ENCODE peak calls at places on chromosomes 6 and 20, in seven cellular contexts. R is GM12878, K is HepG2, G is HCT116, N is K562, M is H1, O is SK-N-SH. J is an unnamed sample.

GRCh38 chr6:148769304-148769968 is 22.6 kb downstream of the UST start:
- DNase-seq in M (no peak), G (no peak), O (no peak), R (no peak), N (no peak), K (no peak), J (no peak)

GRCh38 chr6:167499161-167499660 is 174.3 kb downstream of the TTLL2 start:
- DNase-seq in G (no peak), R (no peak), N (no peak), M (no peak), O (no peak), K (peak), J (no peak)

GRCh38 chr6:6736753-6737654 is 148.5 kb downstream of the LY86 start:
- DNase-seq in R (no peak), O (peak), K (no peak), N (peak), G (no peak), M (peak), J (no peak)

GRCh38 chr6:142605922-142606321 is 304.1 kb downstream of the ADGRG6 start:
- DNase-seq in K (no peak), R (no peak), O (no peak), M (no peak), N (no peak), G (no peak), J (no peak)

GRCh38 chr20:49751397-49751735 is 37.7 kb upstream of the B4GALT5 start:
- DNase-seq in N (no peak), M (no peak), O (no peak), G (no peak), K (no peak), R (no peak), J (no peak)

GRCh38 chr6:121760640-121761213 is 325.3 kb downstream of the GJA1 start:
- DNase-seq in R (no peak), N (no peak), M (no peak), G (no peak), K (no peak), O (no peak), J (peak)

GRCh38 chr6:167146173-167146572 is 11.6 kb downstream of the GPR31 start:
- DNase-seq in R (no peak), G (no peak), O (no peak), K (no peak), M (no peak), N (no peak), J (no peak)

GRCh38 chr6:326896-327537 is 34.7 kb downstream of the DUSP22 start:
- DNase-seq in O (no peak), R (no peak), M (no peak), G (no peak), N (no peak), K (no peak), J (no peak)

GRCh38 chr20:11252447-11252846 is 578.6 kb upstream of the JAG1 start:
- DNase-seq in K (no peak), M (no peak), O (no peak), N (no peak), R (no peak), G (no peak), J (no peak)

GRCh38 chr6:2426561-2427340 is 181.3 kb upstream of the GMDS start:
- DNase-seq in G (no peak), R (no peak), N (no peak), K (no peak), M (no peak), O (no peak), J (no peak)

GRCh38 chr20:32285082-32285620 is 7.7 kb downstream of the KIF3B start:
- DNase-seq in G (no peak), R (peak), O (no peak), M (no peak), K (no peak), N (no peak), J (no peak)

GRCh38 chr20:35539756-35540212 is 2.1 kb upstream of the ERGIC3 start:
- DNase-seq in N (peak), M (peak), K (peak), R (peak), O (no peak), G (no peak), J (no peak)

GRCh38 chr6:21596379-21597242 is 3.1 kb downstream of the SOX4 start:
- DNase-seq in O (peak), R (no peak), N (no peak), G (no peak), M (peak), K (no peak), J (no peak)

GRCh38 chr6:78984225-78984950 is 93.7 kb downstream of the PHIP start:
- DNase-seq in R (no peak), K (no peak), G (no peak), O (no peak), N (no peak), M (no peak), J (no peak)

GRCh38 chr20:63947638-63948456 is 8.4 kb downstream of the UCKL1 start:
- DNase-seq in M (no peak), G (no peak), K (no peak), O (no peak), N (no peak), R (no peak), J (no peak)

GRCh38 chr20:50518270-50518721 is 8.1 kb downstream of the PTPN1 start:
- DNase-seq in N (no peak), R (no peak), O (no peak), K (no peak), M (no peak), G (no peak), J (no peak)

GRCh38 chr20:53621482-53622246 is 28.0 kb upstream of the ZNF217 start:
- DNase-seq in R (peak), G (peak), K (peak), O (peak), M (peak), N (peak), J (no peak)

GRCh38 chr6:137775192-137775591 is 91.9 kb upstream of the TNFAIP3 start:
- DNase-seq in M (no peak), N (no peak), O (no peak), R (no peak), G (no peak), K (no peak), J (no peak)

GRCh38 chr6:26594128-26594493 is 2.6 kb upstream of the ABT1 start:
- DNase-seq in N (peak), G (no peak), K (no peak), O (no peak), R (no peak), M (no peak), J (no peak)
- H3K9ac ChIP-seq in N (peak), G (no peak), K (peak), O (no peak), R (no peak), M (no peak), J (no peak)

GRCh38 chr6:133757330-133757729 is 131.6 kb upstream of the TCF21 start:
- DNase-seq in R (no peak), G (no peak), N (no peak), M (no peak), K (no peak), O (no peak), J (no peak)
- TF ChIP-seq YY1 in R (no peak), G (no peak), N (no peak), M (no peak), K (no peak), O (no peak), J (no peak)

GRCh38 chr6:159691963-159692287 is 1.1 kb downstream of the SOD2 start:
- DNase-seq in O (no peak), R (no peak), N (peak), G (no peak), M (no peak), K (peak), J (no peak)

GRCh38 chr6:159692303-159693127 is 526 bp downstream of the SOD2 start:
- DNase-seq in N (peak), K (peak), M (no peak), O (peak), R (no peak), G (no peak), J (no peak)

GRCh38 chr6:159693128-159693893 is at the start of gene SOD2:
- DNase-seq in N (peak), K (peak), O (peak), G (peak), R (no peak), M (peak), J (peak)

GRCh38 chr6:159688977-159689376 is 4.1 kb downstream of the SOD2 start:
- DNase-seq in R (no peak), M (no peak), O (no peak), K (no peak), N (no peak), G (no peak), J (no peak)

DNA sequence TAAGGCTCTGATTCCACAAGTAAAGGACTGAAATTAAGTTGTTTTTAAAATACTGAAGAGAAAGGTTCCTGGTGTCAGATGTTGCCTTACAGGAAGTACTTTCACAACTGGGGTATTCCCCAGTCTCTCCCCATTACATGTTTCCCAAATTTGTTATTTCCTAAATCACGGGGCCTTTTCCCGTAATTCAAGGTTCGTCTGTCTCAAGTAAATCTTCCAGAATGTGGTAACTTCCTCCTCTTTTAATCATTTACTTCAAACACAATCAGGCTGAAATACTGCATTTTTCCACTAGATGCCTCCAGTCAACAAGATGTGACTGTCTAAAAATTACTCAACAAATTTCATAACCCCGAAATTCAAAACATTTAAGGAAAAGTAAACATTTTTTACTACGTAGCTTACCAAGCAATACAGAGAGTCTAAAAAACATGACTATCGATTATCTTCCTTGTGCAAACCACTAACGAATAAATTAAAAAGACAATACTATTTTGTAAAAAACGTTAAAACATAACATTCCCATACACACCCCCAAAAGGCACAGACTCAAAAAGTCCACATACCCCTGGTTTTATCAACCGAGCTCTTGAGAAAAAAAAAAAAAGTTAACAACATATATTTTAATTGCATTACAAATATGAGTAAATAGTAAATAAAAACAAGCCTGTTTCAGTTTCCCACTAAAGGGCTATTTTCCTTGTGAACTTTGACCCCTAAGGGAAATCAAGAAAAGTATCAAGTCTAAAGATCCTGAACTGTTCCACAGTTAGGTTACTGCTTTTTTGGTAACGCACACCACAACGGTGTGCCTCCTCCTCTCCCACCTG is 1.7 kb downstream of the SOD2 start:
- DNase-seq in M (no peak), R (peak), N (peak), G (peak), K (peak), O (peak), J (no peak)
- H3K9ac ChIP-seq in M (no peak), R (peak), N (peak), G (peak), K (peak), O (peak), J (peak)

DNA sequence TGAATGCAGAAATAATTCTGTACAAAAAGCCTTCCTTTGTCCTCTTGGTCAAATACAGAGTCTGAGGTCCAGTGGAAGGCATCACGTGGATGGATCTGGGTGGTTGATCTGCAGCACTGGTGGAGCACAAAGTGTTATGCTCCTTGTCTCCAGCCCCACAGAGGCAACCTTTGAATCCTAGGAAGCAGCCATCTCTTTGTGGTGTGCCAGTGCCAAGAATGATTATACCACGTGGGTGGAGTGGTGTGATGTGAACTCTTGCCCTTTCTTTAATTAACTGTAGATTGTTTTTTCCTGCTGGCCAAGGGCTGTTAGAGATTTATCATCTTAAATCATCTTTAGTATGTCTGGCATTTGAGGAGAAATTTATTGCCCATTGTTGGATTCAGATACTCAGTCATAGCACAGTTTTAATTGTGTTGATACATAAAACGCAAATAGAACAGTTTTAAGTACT is 31.1 kb downstream of the NCOA7 start:
- DNase-seq in R (no peak), M (no peak), O (peak), G (no peak), K (peak), N (no peak), J (no peak)
- TF ChIP-seq YY1 in R (no peak), M (no peak), O (no peak), G (no peak), K (no peak), N (no peak), J (no peak)

GRCh38 chr20:39533858-39534257 is 571.7 kb downstream of the DHX35 start:
- DNase-seq in M (no peak), R (no peak), O (no peak), N (no peak), G (no peak), K (no peak), J (no peak)
- H3K9ac ChIP-seq in M (no peak), R (no peak), O (no peak), N (no peak), G (no peak), K (no peak), J (no peak)

GRCh38 chr6:53103993-53104675 is 38.9 kb downstream of the FBXO9 start:
- DNase-seq in N (no peak), O (no peak), M (no peak), G (no peak), K (peak), R (no peak), J (no peak)
- TF ChIP-seq YY1 in N (no peak), O (no peak), M (no peak), G (no peak), K (no peak), R (no peak), J (no peak)